ENCODE peak calls at places on chromosomes 7 and 10, in six cellular contexts. One of them, this sample, is unnamed.

GRCh38 chr10:77842652-77843212 is 83.8 kb downstream of the DLG5 start:
- DNase-seq in CD8-positive, alpha-beta T cell: no peak
- DNase-seq in DND-41: no peak
- DNase-seq in neural progenitor cell: no peak
- DNase-seq in heart left ventricle: no peak
- DNase-seq in GM23248: no peak
- DNase-seq in this sample: no peak

GRCh38 chr10:44261710-44262455 is 123.0 kb downstream of the CXCL12 start:
- DNase-seq in CD8-positive, alpha-beta T cell: no peak
- DNase-seq in DND-41: no peak
- DNase-seq in neural progenitor cell: no peak
- DNase-seq in heart left ventricle: peak; percentile 47
- DNase-seq in GM23248: peak; percentile 88
- DNase-seq in this sample: no peak

GRCh38 chr7:55212838-55213237 is 152.3 kb upstream of the LANCL2 start:
- DNase-seq in CD8-positive, alpha-beta T cell: no peak
- DNase-seq in DND-41: no peak
- DNase-seq in neural progenitor cell: no peak
- DNase-seq in heart left ventricle: no peak
- DNase-seq in GM23248: peak; percentile 23
- DNase-seq in this sample: no peak

GRCh38 chr10:13400196-13400965 is 52.3 kb upstream of the SEPHS1 start:
- DNase-seq in CD8-positive, alpha-beta T cell: no peak
- DNase-seq in DND-41: no peak
- DNase-seq in neural progenitor cell: no peak
- DNase-seq in heart left ventricle: no peak
- DNase-seq in GM23248: no peak
- DNase-seq in this sample: no peak

GRCh38 chr10:71138126-71138860 is 74.1 kb upstream of the UNC5B start:
- DNase-seq in CD8-positive, alpha-beta T cell: no peak
- DNase-seq in DND-41: no peak
- DNase-seq in neural progenitor cell: no peak
- DNase-seq in heart left ventricle: peak; percentile 39
- DNase-seq in GM23248: no peak
- DNase-seq in this sample: no peak

GRCh38 chr7:100679927-100680588 is 6.5 kb downstream of the GNB2 start:
- DNase-seq in CD8-positive, alpha-beta T cell: no peak
- DNase-seq in DND-41: no peak
- DNase-seq in neural progenitor cell: no peak
- DNase-seq in heart left ventricle: no peak
- DNase-seq in GM23248: peak; percentile 67
- DNase-seq in this sample: no peak

GRCh38 chr7:30241767-30242166 is 42.6 kb upstream of the ZNRF2 start:
- DNase-seq in CD8-positive, alpha-beta T cell: no peak
- DNase-seq in DND-41: no peak
- DNase-seq in neural progenitor cell: no peak
- DNase-seq in heart left ventricle: no peak
- DNase-seq in GM23248: peak; percentile 8
- DNase-seq in this sample: no peak

GRCh38 chr10:75616874-75617478 is 185.6 kb downstream of the LRMDA start:
- DNase-seq in CD8-positive, alpha-beta T cell: no peak
- DNase-seq in DND-41: no peak
- DNase-seq in neural progenitor cell: no peak
- DNase-seq in heart left ventricle: no peak
- DNase-seq in GM23248: no peak
- DNase-seq in this sample: no peak

GRCh38 chr7:140640727-140641531 is at the start of gene DENND2A:
- DNase-seq in CD8-positive, alpha-beta T cell: no peak
- DNase-seq in DND-41: no peak
- DNase-seq in neural progenitor cell: peak; percentile 97
- DNase-seq in heart left ventricle: peak; percentile 83
- DNase-seq in GM23248: peak; percentile 72
- DNase-seq in this sample: no peak

GRCh38 chr10:88830643-88831277 is 20.9 kb downstream of the ANKRD22 start:
- DNase-seq in CD8-positive, alpha-beta T cell: no peak
- DNase-seq in DND-41: no peak
- DNase-seq in neural progenitor cell: no peak
- DNase-seq in heart left ventricle: no peak
- DNase-seq in GM23248: no peak
- DNase-seq in this sample: no peak

GRCh38 chr10:74589226-74589673 is 237.2 kb upstream of the KAT6B start:
- DNase-seq in CD8-positive, alpha-beta T cell: peak; percentile 82
- DNase-seq in DND-41: peak; percentile 75
- DNase-seq in neural progenitor cell: peak; percentile 81
- DNase-seq in heart left ventricle: peak; percentile 95
- DNase-seq in GM23248: peak; percentile 97
- DNase-seq in this sample: peak; percentile 97

GRCh38 chr10:33139191-33139646 is 181.2 kb upstream of the ITGB1 start:
- DNase-seq in CD8-positive, alpha-beta T cell: peak; percentile 77
- DNase-seq in DND-41: peak; percentile 82
- DNase-seq in neural progenitor cell: no peak
- DNase-seq in heart left ventricle: no peak
- DNase-seq in GM23248: no peak
- DNase-seq in this sample: peak; percentile 63

GRCh38 chr10:62380002-62380401 is 5.8 kb downstream of the ZNF365 start:
- DNase-seq in CD8-positive, alpha-beta T cell: no peak
- DNase-seq in DND-41: no peak
- DNase-seq in neural progenitor cell: no peak
- DNase-seq in heart left ventricle: no peak
- DNase-seq in GM23248: peak; percentile 85
- DNase-seq in this sample: no peak

DNA sequence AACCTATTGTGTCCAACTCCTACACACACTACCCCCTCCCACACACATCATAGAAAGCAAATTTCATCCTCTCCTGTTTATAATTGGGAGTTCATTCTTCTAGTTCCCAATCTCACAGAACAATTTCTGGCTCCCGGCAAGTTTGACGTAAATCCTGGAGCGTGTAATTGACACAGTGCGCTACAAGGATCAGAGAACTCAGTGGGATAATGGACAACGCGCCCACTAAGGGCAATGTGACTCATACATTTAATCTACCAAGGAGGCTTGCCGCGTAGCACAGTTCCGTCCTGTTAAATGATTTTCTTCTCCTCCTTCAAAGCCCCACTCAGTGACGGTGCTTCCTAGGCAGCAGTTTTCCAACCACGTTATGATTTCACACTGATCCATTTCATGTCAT is 277.6 kb downstream of the SFMBT2 start:
- DNase-seq in CD8-positive, alpha-beta T cell: no peak
- DNase-seq in DND-41: no peak
- DNase-seq in neural progenitor cell: no peak
- DNase-seq in heart left ventricle: no peak
- DNase-seq in GM23248: no peak
- DNase-seq in this sample: no peak
- H3K9me3 ChIP-seq in CD8-positive, alpha-beta T cell: no peaks in the 10 kb centered on the region
- H3K9me3 ChIP-seq in DND-41: no peaks in the 10 kb centered on the region
- H3K9me3 ChIP-seq in neural progenitor cell: no peaks in the 10 kb centered on the region
- H3K9me3 ChIP-seq in heart left ventricle: no peaks in the 10 kb centered on the region
- H3K9me3 ChIP-seq in GM23248: no peaks in the 10 kb centered on the region
- H3K9me3 ChIP-seq in this sample: no peaks in the 10 kb centered on the region

DNA sequence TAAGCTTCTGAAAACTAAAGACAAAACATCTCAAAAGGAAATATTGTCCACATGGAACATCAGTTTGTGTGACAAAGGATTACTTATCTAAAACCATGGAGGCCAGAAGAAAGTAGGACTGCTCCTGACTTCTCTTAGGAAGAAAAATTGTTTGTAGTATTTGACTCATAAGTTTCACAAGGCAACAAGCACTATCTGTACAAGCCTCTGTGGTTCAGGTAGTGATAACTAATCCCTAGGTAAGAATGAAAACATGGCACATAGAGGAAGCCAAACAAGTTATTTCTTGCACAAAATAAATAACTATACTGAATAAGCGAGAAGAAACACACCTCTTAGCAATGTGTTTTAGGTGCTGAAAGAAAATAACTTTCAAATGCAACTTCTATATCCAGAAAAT is 30.3 kb downstream of the TFPI2 start:
- DNase-seq in CD8-positive, alpha-beta T cell: no peak
- DNase-seq in DND-41: no peak
- DNase-seq in neural progenitor cell: no peak
- DNase-seq in heart left ventricle: no peak
- DNase-seq in GM23248: no peak
- DNase-seq in this sample: no peak
- H3K4me1 ChIP-seq in CD8-positive, alpha-beta T cell: no peaks in the 10 kb centered on the region
- H3K4me1 ChIP-seq in DND-41: no peaks in the 10 kb centered on the region
- H3K4me1 ChIP-seq in neural progenitor cell: no peaks in the 10 kb centered on the region
- H3K4me1 ChIP-seq in heart left ventricle: no peaks in the 10 kb centered on the region
- H3K4me1 ChIP-seq in GM23248: peaks cover 5% of the 10 kb centered on the region
- H3K4me1 ChIP-seq in this sample: no peaks in the 10 kb centered on the region

DNA sequence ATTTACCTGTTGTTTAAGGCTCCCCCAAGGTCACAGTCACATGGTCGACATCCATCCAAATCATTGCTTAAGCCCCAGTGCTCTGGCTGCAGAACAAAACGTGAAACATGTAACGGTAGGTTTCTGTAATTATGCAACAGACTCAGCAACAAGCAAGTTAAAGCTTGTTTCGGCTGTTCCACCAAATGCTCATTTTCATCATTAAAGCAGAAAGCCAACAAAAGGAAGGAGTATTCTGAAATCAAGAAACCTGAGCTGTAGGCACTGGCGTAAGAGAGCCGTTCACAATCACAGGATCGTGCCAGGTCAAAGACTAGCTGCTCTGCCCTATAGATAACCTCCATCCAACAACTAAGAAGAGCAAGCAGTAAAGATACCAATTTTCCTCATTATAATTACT is 30.0 kb downstream of the LAMB1 start:
- DNase-seq in CD8-positive, alpha-beta T cell: no peak
- DNase-seq in DND-41: no peak
- DNase-seq in neural progenitor cell: no peak
- DNase-seq in heart left ventricle: no peak
- DNase-seq in GM23248: no peak
- DNase-seq in this sample: no peak
- H3K36me3 ChIP-seq in CD8-positive, alpha-beta T cell: no peaks in the 10 kb centered on the region
- H3K36me3 ChIP-seq in DND-41: no peaks in the 10 kb centered on the region
- H3K36me3 ChIP-seq in neural progenitor cell: peaks cover 5% of the 10 kb centered on the region
- H3K36me3 ChIP-seq in heart left ventricle: peaks cover 77% of the 10 kb centered on the region
- H3K36me3 ChIP-seq in GM23248: peaks cover 42% of the 10 kb centered on the region
- H3K36me3 ChIP-seq in this sample: no peaks in the 10 kb centered on the region

GRCh38 chr10:1217237-1217587 is 161.0 kb downstream of the WDR37 start:
- DNase-seq in CD8-positive, alpha-beta T cell: peak; percentile 40
- DNase-seq in DND-41: no peak
- DNase-seq in neural progenitor cell: no peak
- DNase-seq in heart left ventricle: no peak
- DNase-seq in GM23248: no peak
- DNase-seq in this sample: no peak
- H3K9me3 ChIP-seq in CD8-positive, alpha-beta T cell: no peaks in the 10 kb centered on the region
- H3K9me3 ChIP-seq in DND-41: peaks cover 3% of the 10 kb centered on the region
- H3K9me3 ChIP-seq in neural progenitor cell: no peaks in the 10 kb centered on the region
- H3K9me3 ChIP-seq in heart left ventricle: no peaks in the 10 kb centered on the region
- H3K9me3 ChIP-seq in GM23248: no peaks in the 10 kb centered on the region
- H3K9me3 ChIP-seq in this sample: peaks cover 7% of the 10 kb centered on the region

GRCh38 chr7:139431010-139431409 is 52.5 kb downstream of the KLRG2 start:
- DNase-seq in CD8-positive, alpha-beta T cell: no peak
- DNase-seq in DND-41: no peak
- DNase-seq in neural progenitor cell: no peak
- DNase-seq in heart left ventricle: no peak
- DNase-seq in GM23248: no peak
- DNase-seq in this sample: no peak

GRCh38 chr7:139427788-139428187 is 55.7 kb downstream of the KLRG2 start:
- DNase-seq in CD8-positive, alpha-beta T cell: no peak
- DNase-seq in DND-41: no peak
- DNase-seq in neural progenitor cell: no peak
- DNase-seq in heart left ventricle: no peak
- DNase-seq in GM23248: no peak
- DNase-seq in this sample: no peak

GRCh38 chr7:139427029-139427420 is 56.4 kb downstream of the KLRG2 start:
- DNase-seq in CD8-positive, alpha-beta T cell: no peak
- DNase-seq in DND-41: no peak
- DNase-seq in neural progenitor cell: no peak
- DNase-seq in heart left ventricle: no peak
- DNase-seq in GM23248: no peak
- DNase-seq in this sample: no peak

GRCh38 chr7:139431459-139431858 is 52.0 kb downstream of the KLRG2 start:
- DNase-seq in CD8-positive, alpha-beta T cell: no peak
- DNase-seq in DND-41: no peak
- DNase-seq in neural progenitor cell: peak; percentile 20
- DNase-seq in heart left ventricle: no peak
- DNase-seq in GM23248: no peak
- DNase-seq in this sample: no peak

DNA sequence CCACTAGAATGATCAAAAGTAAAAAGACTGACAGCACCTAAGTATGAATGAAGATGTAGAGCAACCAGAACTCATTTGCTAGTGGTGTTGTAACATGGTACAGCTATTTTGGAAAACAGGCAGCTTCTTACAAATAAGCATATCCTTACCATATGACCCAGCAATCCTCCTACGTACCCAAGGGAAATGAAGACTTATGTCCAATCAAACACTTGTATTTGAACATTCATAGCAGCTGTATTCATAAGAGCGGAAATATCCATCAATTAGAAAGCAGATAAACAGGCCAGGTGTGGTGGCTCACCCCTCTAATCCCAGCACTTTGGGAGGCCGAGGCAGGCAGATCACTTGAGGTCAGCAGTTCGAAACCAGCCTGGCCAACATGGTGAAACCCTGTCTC is 53.0 kb downstream of the KLRG2 start:
- DNase-seq in CD8-positive, alpha-beta T cell: no peak
- DNase-seq in DND-41: no peak
- DNase-seq in neural progenitor cell: no peak
- DNase-seq in heart left ventricle: no peak
- DNase-seq in GM23248: no peak
- DNase-seq in this sample: no peak
- H3K4me1 ChIP-seq in CD8-positive, alpha-beta T cell: peaks cover 8% of the 10 kb centered on the region
- H3K4me1 ChIP-seq in DND-41: no peaks in the 10 kb centered on the region
- H3K4me1 ChIP-seq in neural progenitor cell: peaks cover 17% of the 10 kb centered on the region
- H3K4me1 ChIP-seq in heart left ventricle: no peaks in the 10 kb centered on the region
- H3K4me1 ChIP-seq in GM23248: no peaks in the 10 kb centered on the region
- H3K4me1 ChIP-seq in this sample: no peaks in the 10 kb centered on the region

GRCh38 chr10:50304655-50305054 is 53.3 kb upstream of the ASAH2 start:
- DNase-seq in CD8-positive, alpha-beta T cell: no peak
- DNase-seq in DND-41: no peak
- DNase-seq in neural progenitor cell: no peak
- DNase-seq in heart left ventricle: no peak
- DNase-seq in GM23248: no peak
- DNase-seq in this sample: no peak
- H3K36me3 ChIP-seq in CD8-positive, alpha-beta T cell: peaks cover 13% of the 10 kb centered on the region
- H3K36me3 ChIP-seq in DND-41: no peaks in the 10 kb centered on the region
- H3K36me3 ChIP-seq in neural progenitor cell: no peaks in the 10 kb centered on the region
- H3K36me3 ChIP-seq in heart left ventricle: peaks cover 41% of the 10 kb centered on the region
- H3K36me3 ChIP-seq in GM23248: peaks cover 19% of the 10 kb centered on the region
- H3K36me3 ChIP-seq in this sample: peaks cover 10% of the 10 kb centered on the region

GRCh38 chr7:153398789-153399553 is 639.4 kb downstream of the ACTR3B start:
- DNase-seq in CD8-positive, alpha-beta T cell: no peak
- DNase-seq in DND-41: no peak
- DNase-seq in neural progenitor cell: no peak
- DNase-seq in heart left ventricle: no peak
- DNase-seq in GM23248: no peak
- DNase-seq in this sample: no peak

GRCh38 chr7:153396475-153396874 is 636.9 kb downstream of the ACTR3B start:
- DNase-seq in CD8-positive, alpha-beta T cell: no peak
- DNase-seq in DND-41: no peak
- DNase-seq in neural progenitor cell: no peak
- DNase-seq in heart left ventricle: no peak
- DNase-seq in GM23248: no peak
- DNase-seq in this sample: no peak

GRCh38 chr7:153398370-153398769 is 638.8 kb downstream of the ACTR3B start:
- DNase-seq in CD8-positive, alpha-beta T cell: no peak
- DNase-seq in DND-41: no peak
- DNase-seq in neural progenitor cell: no peak
- DNase-seq in heart left ventricle: no peak
- DNase-seq in GM23248: no peak
- DNase-seq in this sample: no peak

GRCh38 chr7:153397906-153398305 is 638.4 kb downstream of the ACTR3B start:
- DNase-seq in CD8-positive, alpha-beta T cell: no peak
- DNase-seq in DND-41: no peak
- DNase-seq in neural progenitor cell: no peak
- DNase-seq in heart left ventricle: no peak
- DNase-seq in GM23248: no peak
- DNase-seq in this sample: no peak

GRCh38 chr7:153397459-153397858 is 637.9 kb downstream of the ACTR3B start:
- DNase-seq in CD8-positive, alpha-beta T cell: no peak
- DNase-seq in DND-41: no peak
- DNase-seq in neural progenitor cell: no peak
- DNase-seq in heart left ventricle: no peak
- DNase-seq in GM23248: no peak
- DNase-seq in this sample: no peak
- H3K9me3 ChIP-seq in CD8-positive, alpha-beta T cell: no peaks in the 10 kb centered on the region
- H3K9me3 ChIP-seq in DND-41: peaks cover 12% of the 10 kb centered on the region
- H3K9me3 ChIP-seq in neural progenitor cell: peaks cover 28% of the 10 kb centered on the region
- H3K9me3 ChIP-seq in heart left ventricle: peaks cover 6% of the 10 kb centered on the region
- H3K9me3 ChIP-seq in GM23248: no peaks in the 10 kb centered on the region
- H3K9me3 ChIP-seq in this sample: no peaks in the 10 kb centered on the region

This sample was measured in naive thymus-derived CD4-positive, alpha-beta T cell.